ENCODE peak calls at places on chromosomes 1 and 21, in ten cellular contexts. One of them, this sample, is unnamed.
A peak's percentile ranks its signal among the peaks of the same experiment; 100 is the strongest.

GRCh38 chr1:7755448-7755847 is 15.6 kb upstream of the VAMP3 start:
- DNase-seq in HS-5: no peak
- DNase-seq in activated CD4-positive, alpha-beta T cell treated with anti-CD3 and anti-CD28 coated beads for 4 hours: no peak
- DNase-seq in head of caudate nucleus: no peak
- DNase-seq in AG10803: no peak
- DNase-seq in M059J: peak; percentile 36
- DNase-seq in T-helper 2 cell: no peak
- DNase-seq in left ventricle myocardium superior: no peak
- DNase-seq in posterior vena cava: no peak
- DNase-seq in OCI-M1: peak; percentile 54
- DNase-seq in this sample: no peak

GRCh38 chr1:12174789-12175455 is 8.1 kb downstream of the TNFRSF1B start:
- DNase-seq in posterior vena cava: no peak
- DNase-seq in activated CD4-positive, alpha-beta T cell treated with anti-CD3 and anti-CD28 coated beads for 4 hours: no peak
- DNase-seq in OCI-M1: no peak
- DNase-seq in AG10803: no peak
- DNase-seq in M059J: no peak
- DNase-seq in left ventricle myocardium superior: peak; percentile 87
- DNase-seq in T-helper 2 cell: no peak
- DNase-seq in HS-5: no peak
- DNase-seq in head of caudate nucleus: peak; percentile 33
- DNase-seq in this sample: no peak

GRCh38 chr1:11448375-11449085 is 30.4 kb upstream of the DISP3 start:
- DNase-seq in AG10803: no peak
- DNase-seq in OCI-M1: peak; percentile 89
- DNase-seq in M059J: no peak
- DNase-seq in HS-5: no peak
- DNase-seq in posterior vena cava: peak; percentile 55
- DNase-seq in T-helper 2 cell: no peak
- DNase-seq in left ventricle myocardium superior: no peak
- DNase-seq in head of caudate nucleus: no peak
- DNase-seq in activated CD4-positive, alpha-beta T cell treated with anti-CD3 and anti-CD28 coated beads for 4 hours: no peak
- DNase-seq in this sample: no peak

GRCh38 chr1:223176437-223176836 is 33.4 kb upstream of the TLR5 start:
- DNase-seq in HS-5: no peak
- DNase-seq in T-helper 2 cell: no peak
- DNase-seq in activated CD4-positive, alpha-beta T cell treated with anti-CD3 and anti-CD28 coated beads for 4 hours: no peak
- DNase-seq in head of caudate nucleus: no peak
- DNase-seq in M059J: no peak
- DNase-seq in OCI-M1: no peak
- DNase-seq in posterior vena cava: no peak
- DNase-seq in AG10803: no peak
- DNase-seq in left ventricle myocardium superior: no peak
- DNase-seq in this sample: no peak

GRCh38 chr1:22490309-22490708 is 38.7 kb downstream of the ZBTB40 start:
- DNase-seq in posterior vena cava: no peak
- DNase-seq in left ventricle myocardium superior: no peak
- DNase-seq in M059J: no peak
- DNase-seq in T-helper 2 cell: no peak
- DNase-seq in AG10803: no peak
- DNase-seq in activated CD4-positive, alpha-beta T cell treated with anti-CD3 and anti-CD28 coated beads for 4 hours: no peak
- DNase-seq in head of caudate nucleus: no peak
- DNase-seq in OCI-M1: no peak
- DNase-seq in HS-5: no peak
- DNase-seq in this sample: no peak

GRCh38 chr1:207619833-207620572 is 24.9 kb upstream of the CR1L start:
- DNase-seq in AG10803: peak; percentile 60
- DNase-seq in activated CD4-positive, alpha-beta T cell treated with anti-CD3 and anti-CD28 coated beads for 4 hours: peak; percentile 3
- DNase-seq in T-helper 2 cell: no peak
- DNase-seq in M059J: peak; percentile 63
- DNase-seq in head of caudate nucleus: peak; percentile 23
- DNase-seq in posterior vena cava: no peak
- DNase-seq in HS-5: no peak
- DNase-seq in OCI-M1: peak; percentile 90
- DNase-seq in left ventricle myocardium superior: no peak
- DNase-seq in this sample: no peak

GRCh38 chr1:206537141-206537540 is 29.8 kb downstream of the RASSF5 start:
- DNase-seq in activated CD4-positive, alpha-beta T cell treated with anti-CD3 and anti-CD28 coated beads for 4 hours: no peak
- DNase-seq in head of caudate nucleus: no peak
- DNase-seq in left ventricle myocardium superior: no peak
- DNase-seq in M059J: peak; percentile 22
- DNase-seq in posterior vena cava: no peak
- DNase-seq in OCI-M1: no peak
- DNase-seq in AG10803: no peak
- DNase-seq in HS-5: no peak
- DNase-seq in T-helper 2 cell: no peak
- DNase-seq in this sample: no peak

GRCh38 chr1:3084154-3084553 is 15.2 kb downstream of the PRDM16 start:
- DNase-seq in left ventricle myocardium superior: no peak
- DNase-seq in posterior vena cava: no peak
- DNase-seq in M059J: no peak
- DNase-seq in AG10803: no peak
- DNase-seq in activated CD4-positive, alpha-beta T cell treated with anti-CD3 and anti-CD28 coated beads for 4 hours: no peak
- DNase-seq in HS-5: no peak
- DNase-seq in OCI-M1: no peak
- DNase-seq in head of caudate nucleus: no peak
- DNase-seq in T-helper 2 cell: no peak
- DNase-seq in this sample: no peak

GRCh38 chr1:12149791-12150175 is 17.0 kb upstream of the TNFRSF1B start:
- DNase-seq in activated CD4-positive, alpha-beta T cell treated with anti-CD3 and anti-CD28 coated beads for 4 hours: no peak
- DNase-seq in HS-5: no peak
- DNase-seq in head of caudate nucleus: no peak
- DNase-seq in left ventricle myocardium superior: no peak
- DNase-seq in OCI-M1: no peak
- DNase-seq in M059J: no peak
- DNase-seq in posterior vena cava: no peak
- DNase-seq in AG10803: no peak
- DNase-seq in T-helper 2 cell: no peak
- DNase-seq in this sample: no peak

GRCh38 chr21:39523398-39523797 is 71.6 kb downstream of the SH3BGR start:
- DNase-seq in OCI-M1: no peak
- DNase-seq in AG10803: no peak
- DNase-seq in posterior vena cava: no peak
- DNase-seq in M059J: no peak
- DNase-seq in activated CD4-positive, alpha-beta T cell treated with anti-CD3 and anti-CD28 coated beads for 4 hours: no peak
- DNase-seq in head of caudate nucleus: no peak
- DNase-seq in left ventricle myocardium superior: peak; percentile 53
- DNase-seq in HS-5: no peak
- DNase-seq in T-helper 2 cell: no peak
- DNase-seq in this sample: no peak

GRCh38 chr21:25607812-25608737 is 794 bp upstream of the MRPL39 start:
- DNase-seq in AG10803: peak; percentile 77
- DNase-seq in OCI-M1: peak; percentile 91
- DNase-seq in T-helper 2 cell: peak; percentile 67
- DNase-seq in posterior vena cava: peak; percentile 93
- DNase-seq in activated CD4-positive, alpha-beta T cell treated with anti-CD3 and anti-CD28 coated beads for 4 hours: peak; percentile 77
- DNase-seq in head of caudate nucleus: peak; percentile 88
- DNase-seq in M059J: peak; percentile 82
- DNase-seq in HS-5: peak; percentile 56
- DNase-seq in left ventricle myocardium superior: peak; percentile 84
- DNase-seq in this sample: peak; percentile 47

GRCh38 chr1:41504126-41505035 is 19.9 kb upstream of the EDN2 start:
- DNase-seq in M059J: peak; percentile 67
- DNase-seq in left ventricle myocardium superior: no peak
- DNase-seq in OCI-M1: no peak
- DNase-seq in head of caudate nucleus: no peak
- DNase-seq in posterior vena cava: no peak
- DNase-seq in HS-5: no peak
- DNase-seq in AG10803: peak; percentile 52
- DNase-seq in activated CD4-positive, alpha-beta T cell treated with anti-CD3 and anti-CD28 coated beads for 4 hours: no peak
- DNase-seq in T-helper 2 cell: no peak
- DNase-seq in this sample: no peak

GRCh38 chr1:93722081-93723031 is 40.7 kb upstream of the BCAR3 start:
- DNase-seq in activated CD4-positive, alpha-beta T cell treated with anti-CD3 and anti-CD28 coated beads for 4 hours: no peak
- DNase-seq in left ventricle myocardium superior: peak; percentile 78
- DNase-seq in head of caudate nucleus: no peak
- DNase-seq in HS-5: no peak
- DNase-seq in posterior vena cava: no peak
- DNase-seq in OCI-M1: no peak
- DNase-seq in M059J: peak; percentile 59
- DNase-seq in T-helper 2 cell: no peak
- DNase-seq in AG10803: no peak
- DNase-seq in this sample: no peak

GRCh38 chr1:218718977-218719376 is 373.8 kb downstream of the TGFB2 start:
- DNase-seq in left ventricle myocardium superior: no peak
- DNase-seq in T-helper 2 cell: no peak
- DNase-seq in HS-5: no peak
- DNase-seq in activated CD4-positive, alpha-beta T cell treated with anti-CD3 and anti-CD28 coated beads for 4 hours: no peak
- DNase-seq in head of caudate nucleus: no peak
- DNase-seq in M059J: peak; percentile 16
- DNase-seq in posterior vena cava: no peak
- DNase-seq in AG10803: no peak
- DNase-seq in OCI-M1: no peak
- DNase-seq in this sample: no peak

GRCh38 chr1:61170328-61171238 is 88.2 kb downstream of the NFIA start:
- DNase-seq in head of caudate nucleus: no peak
- DNase-seq in AG10803: peak; percentile 54
- DNase-seq in HS-5: no peak
- DNase-seq in OCI-M1: peak; percentile 81
- DNase-seq in activated CD4-positive, alpha-beta T cell treated with anti-CD3 and anti-CD28 coated beads for 4 hours: no peak
- DNase-seq in left ventricle myocardium superior: no peak
- DNase-seq in posterior vena cava: no peak
- DNase-seq in T-helper 2 cell: no peak
- DNase-seq in M059J: no peak
- DNase-seq in this sample: no peak

GRCh38 chr1:48526045-48526714 is 54.2 kb upstream of the SPATA6 start:
- DNase-seq in activated CD4-positive, alpha-beta T cell treated with anti-CD3 and anti-CD28 coated beads for 4 hours: no peak
- DNase-seq in left ventricle myocardium superior: peak; percentile 28
- DNase-seq in HS-5: no peak
- DNase-seq in OCI-M1: no peak
- DNase-seq in posterior vena cava: no peak
- DNase-seq in head of caudate nucleus: peak; percentile 76
- DNase-seq in AG10803: peak; percentile 58
- DNase-seq in M059J: no peak
- DNase-seq in T-helper 2 cell: no peak
- DNase-seq in this sample: no peak

GRCh38 chr1:207910678-207911354 is at the start of gene CD34:
- DNase-seq in OCI-M1: no peak
- DNase-seq in head of caudate nucleus: peak; percentile 14
- DNase-seq in AG10803: no peak
- DNase-seq in T-helper 2 cell: no peak
- DNase-seq in HS-5: no peak
- DNase-seq in activated CD4-positive, alpha-beta T cell treated with anti-CD3 and anti-CD28 coated beads for 4 hours: no peak
- DNase-seq in M059J: no peak
- DNase-seq in posterior vena cava: peak; percentile 90
- DNase-seq in left ventricle myocardium superior: peak; percentile 85
- DNase-seq in this sample: no peak

GRCh38 chr1:230087034-230087721 is 20.1 kb downstream of the GALNT2 start:
- DNase-seq in left ventricle myocardium superior: no peak
- DNase-seq in AG10803: no peak
- DNase-seq in OCI-M1: peak; percentile 13
- DNase-seq in posterior vena cava: no peak
- DNase-seq in head of caudate nucleus: no peak
- DNase-seq in M059J: no peak
- DNase-seq in HS-5: no peak
- DNase-seq in T-helper 2 cell: no peak
- DNase-seq in activated CD4-positive, alpha-beta T cell treated with anti-CD3 and anti-CD28 coated beads for 4 hours: no peak
- DNase-seq in this sample: no peak

GRCh38 chr1:54952950-54953718 is 27.3 kb upstream of the TMEM61 start:
- DNase-seq in head of caudate nucleus: no peak
- DNase-seq in posterior vena cava: no peak
- DNase-seq in activated CD4-positive, alpha-beta T cell treated with anti-CD3 and anti-CD28 coated beads for 4 hours: no peak
- DNase-seq in AG10803: no peak
- DNase-seq in M059J: peak; percentile 91
- DNase-seq in OCI-M1: no peak
- DNase-seq in HS-5: no peak
- DNase-seq in left ventricle myocardium superior: no peak
- DNase-seq in T-helper 2 cell: no peak
- DNase-seq in this sample: no peak

GRCh38 chr1:88662723-88663122 is 21.4 kb upstream of the PKN2 start:
- DNase-seq in T-helper 2 cell: no peak
- DNase-seq in activated CD4-positive, alpha-beta T cell treated with anti-CD3 and anti-CD28 coated beads for 4 hours: no peak
- DNase-seq in AG10803: no peak
- DNase-seq in HS-5: no peak
- DNase-seq in posterior vena cava: no peak
- DNase-seq in M059J: no peak
- DNase-seq in left ventricle myocardium superior: no peak
- DNase-seq in OCI-M1: peak; percentile 51
- DNase-seq in head of caudate nucleus: no peak
- DNase-seq in this sample: no peak

GRCh38 chr21:44871576-44872265 is 1.8 kb downstream of the PTTG1IP start:
- DNase-seq in HS-5: no peak
- DNase-seq in OCI-M1: no peak
- DNase-seq in left ventricle myocardium superior: peak; percentile 51
- DNase-seq in T-helper 2 cell: no peak
- DNase-seq in M059J: peak; percentile 78
- DNase-seq in activated CD4-positive, alpha-beta T cell treated with anti-CD3 and anti-CD28 coated beads for 4 hours: peak; percentile 46
- DNase-seq in AG10803: peak; percentile 80
- DNase-seq in posterior vena cava: peak; percentile 87
- DNase-seq in head of caudate nucleus: no peak
- DNase-seq in this sample: no peak

GRCh38 chr1:239717097-239718051 is 331.0 kb downstream of the CHRM3 start:
- DNase-seq in head of caudate nucleus: no peak
- DNase-seq in HS-5: no peak
- DNase-seq in activated CD4-positive, alpha-beta T cell treated with anti-CD3 and anti-CD28 coated beads for 4 hours: no peak
- DNase-seq in left ventricle myocardium superior: no peak
- DNase-seq in posterior vena cava: no peak
- DNase-seq in T-helper 2 cell: no peak
- DNase-seq in OCI-M1: peak; percentile 59
- DNase-seq in M059J: peak; percentile 42
- DNase-seq in AG10803: no peak
- DNase-seq in this sample: no peak

GRCh38 chr1:41097105-41097504 is 75.6 kb upstream of the SLFNL1 start:
- DNase-seq in HS-5: no peak
- DNase-seq in posterior vena cava: no peak
- DNase-seq in OCI-M1: no peak
- DNase-seq in M059J: no peak
- DNase-seq in left ventricle myocardium superior: no peak
- DNase-seq in head of caudate nucleus: no peak
- DNase-seq in T-helper 2 cell: no peak
- DNase-seq in AG10803: no peak
- DNase-seq in activated CD4-positive, alpha-beta T cell treated with anti-CD3 and anti-CD28 coated beads for 4 hours: no peak
- DNase-seq in this sample: no peak

GRCh38 chr1:52970149-52970548 is 43.1 kb downstream of the SCP2 start:
- DNase-seq in T-helper 2 cell: no peak
- DNase-seq in HS-5: no peak
- DNase-seq in posterior vena cava: no peak
- DNase-seq in left ventricle myocardium superior: no peak
- DNase-seq in M059J: peak; percentile 24
- DNase-seq in activated CD4-positive, alpha-beta T cell treated with anti-CD3 and anti-CD28 coated beads for 4 hours: no peak
- DNase-seq in OCI-M1: peak; percentile 35
- DNase-seq in head of caudate nucleus: no peak
- DNase-seq in AG10803: peak; percentile 18
- DNase-seq in this sample: no peak

GRCh38 chr1:23403038-23403336 is 21.6 kb downstream of the TCEA3 start:
- DNase-seq in T-helper 2 cell: no peak
- DNase-seq in head of caudate nucleus: no peak
- DNase-seq in left ventricle myocardium superior: no peak
- DNase-seq in posterior vena cava: no peak
- DNase-seq in HS-5: peak; percentile 58
- DNase-seq in M059J: peak; percentile 94
- DNase-seq in activated CD4-positive, alpha-beta T cell treated with anti-CD3 and anti-CD28 coated beads for 4 hours: no peak
- DNase-seq in AG10803: peak; percentile 72
- DNase-seq in OCI-M1: no peak
- DNase-seq in this sample: no peak

GRCh38 chr1:54404939-54405880 is 984 bp downstream of the SSBP3 start:
- DNase-seq in left ventricle myocardium superior: peak; percentile 55
- DNase-seq in activated CD4-positive, alpha-beta T cell treated with anti-CD3 and anti-CD28 coated beads for 4 hours: no peak
- DNase-seq in AG10803: no peak
- DNase-seq in head of caudate nucleus: peak; percentile 36
- DNase-seq in T-helper 2 cell: no peak
- DNase-seq in HS-5: no peak
- DNase-seq in M059J: peak; percentile 50
- DNase-seq in OCI-M1: peak; percentile 40
- DNase-seq in posterior vena cava: peak; percentile 82
- DNase-seq in this sample: no peak

GRCh38 chr1:214824758-214825157 is 221.8 kb downstream of the CENPF start:
- DNase-seq in activated CD4-positive, alpha-beta T cell treated with anti-CD3 and anti-CD28 coated beads for 4 hours: no peak
- DNase-seq in posterior vena cava: no peak
- DNase-seq in AG10803: peak; percentile 29
- DNase-seq in OCI-M1: no peak
- DNase-seq in T-helper 2 cell: no peak
- DNase-seq in head of caudate nucleus: no peak
- DNase-seq in left ventricle myocardium superior: no peak
- DNase-seq in HS-5: no peak
- DNase-seq in M059J: peak; percentile 58
- DNase-seq in this sample: no peak

GRCh38 chr1:236484310-236484971 is 39.3 kb upstream of the LGALS8 start:
- DNase-seq in activated CD4-positive, alpha-beta T cell treated with anti-CD3 and anti-CD28 coated beads for 4 hours: no peak
- DNase-seq in OCI-M1: no peak
- DNase-seq in left ventricle myocardium superior: no peak
- DNase-seq in HS-5: no peak
- DNase-seq in posterior vena cava: no peak
- DNase-seq in M059J: no peak
- DNase-seq in head of caudate nucleus: no peak
- DNase-seq in T-helper 2 cell: no peak
- DNase-seq in AG10803: no peak
- DNase-seq in this sample: no peak